ENCODE peak calls at places on chromosomes 2 and 18, in five cellular contexts. W is astrocyte of the spinal cord, H is endothelial cell of umbilical vein, C is hepatocyte, N is psoas muscle. U is an unnamed sample.
A peak's percentile ranks its signal among the peaks of the same experiment; 100 is the strongest.

GRCh38 chr2:44358498-44358897 is 2.8 kb downstream of the PREPL start:
- DNase-seq in N (peak; percentile 63), C (no peak), W (peak; percentile 72), H (peak; percentile 82), U (peak; percentile 71)

GRCh38 chr2:109458512-109458911 is 155.3 kb downstream of the SEPTIN10 start:
- DNase-seq in H (no peak), N (no peak), W (no peak), C (no peak), U (no peak)

GRCh38 chr2:239660390-239661228 is 259.8 kb upstream of the HDAC4 start:
- DNase-seq in W (no peak), N (no peak), H (no peak), C (no peak), U (no peak)

GRCh38 chr2:106094101-106094860 is 99.8 kb downstream of the UXS1 start:
- DNase-seq in H (no peak), N (no peak), C (no peak), W (no peak), U (no peak)

GRCh38 chr2:135052997-135053474 is 944 bp downstream of the RAB3GAP1 start:
- DNase-seq in C (no peak), W (no peak), H (peak; percentile 9), N (no peak), U (peak; percentile 45)

GRCh38 chr2:151637284-151637781 is 96.9 kb downstream of the NEB start:
- DNase-seq in H (no peak), W (no peak), N (no peak), C (no peak), U (no peak)

GRCh38 chr2:7915302-7916200 is 766.3 kb upstream of the ID2 start:
- DNase-seq in W (peak; percentile 22), H (no peak), C (peak; percentile 13), N (no peak), U (no peak)

GRCh38 chr2:37188570-37188969 is at the start of gene SULT6B1:
- DNase-seq in H (no peak), W (no peak), C (no peak), N (no peak), U (no peak)

GRCh38 chr2:64750001-64750816 is 96.5 kb upstream of the SERTAD2 start:
- DNase-seq in W (peak; percentile 64), N (peak; percentile 44), C (peak; percentile 74), H (peak; percentile 68), U (peak; percentile 68)

GRCh38 chr2:148614332-148615049 is 30.1 kb upstream of the EPC2 start:
- DNase-seq in N (no peak), H (peak; percentile 68), W (peak; percentile 41), C (peak; percentile 65), U (peak; percentile 50)

GRCh38 chr2:8021942-8022341 is 659.9 kb upstream of the ID2 start:
- DNase-seq in N (no peak), H (no peak), C (no peak), W (no peak), U (no peak)

GRCh38 chr2:191677091-191677645 is 768 bp upstream of the NABP1 start:
- DNase-seq in W (peak; percentile 90), C (peak; percentile 77), H (peak; percentile 74), N (no peak), U (peak; percentile 65)

GRCh38 chr2:196242131-196242620 is 70.8 kb upstream of the STK17B start:
- DNase-seq in C (no peak), N (no peak), W (peak; percentile 46), H (no peak), U (peak; percentile 53)

GRCh38 chr2:112960230-112960825 is 17.5 kb upstream of the IL36G start:
- DNase-seq in N (no peak), W (no peak), C (no peak), H (no peak), U (no peak)

GRCh38 chr2:159044804-159045286 is 76.4 kb downstream of the TANC1 start:
- DNase-seq in W (no peak), N (peak; percentile 22), H (no peak), C (no peak), U (peak; percentile 53)

GRCh38 chr2:84187258-84187657 is 271.8 kb downstream of the SUCLG1 start:
- DNase-seq in C (no peak), W (no peak), H (no peak), N (no peak), U (no peak)

GRCh38 chr2:236499691-236500573 is 69.7 kb upstream of the ACKR3 start:
- DNase-seq in H (no peak), N (no peak), W (peak; percentile 13), C (no peak), U (no peak)

GRCh38 chr2:98757904-98758421 is 27.0 kb upstream of the MGAT4A start:
- DNase-seq in N (peak; percentile 55), W (peak; percentile 93), H (peak; percentile 98), C (no peak), U (peak; percentile 76)

GRCh38 chr2:233481368-233482142 is 85.0 kb downstream of the USP40 start:
- DNase-seq in C (no peak), N (no peak), H (no peak), W (no peak), U (peak; percentile 66)

GRCh38 chr2:105754999-105755398 is 10.3 kb downstream of the NCK2 start:
- DNase-seq in W (no peak), C (no peak), N (no peak), H (no peak), U (no peak)

GRCh38 chr2:20190862-20191713 is 33.8 kb downstream of the SDC1 start:
- DNase-seq in H (peak; percentile 36), W (no peak), C (no peak), N (no peak), U (no peak)

GRCh38 chr2:164896634-164897033 is 55.0 kb upstream of the COBLL1 start:
- DNase-seq in N (no peak), W (peak; percentile 83), H (peak; percentile 82), C (peak; percentile 40), U (no peak)

GRCh38 chr2:68925298-68925885 is 27.3 kb downstream of the GKN2 start:
- DNase-seq in N (no peak), C (peak; percentile 67), H (peak; percentile 58), W (peak; percentile 48), U (no peak)

GRCh38 chr2:181281206-181281832 is 175.9 kb upstream of the ITGA4 start:
- DNase-seq in C (no peak), W (no peak), H (no peak), N (no peak), U (no peak)

GRCh38 chr18:22391571-22392359 is 25.9 kb downstream of the CTAGE1 start:
- DNase-seq in N (peak; percentile 26), C (peak; percentile 65), W (peak; percentile 93), H (peak; percentile 95), U (no peak)

GRCh38 chr2:128432423-128432822 is 113.8 kb upstream of the HS6ST1 start:
- DNase-seq in C (no peak), W (no peak), N (no peak), H (no peak), U (no peak)

GRCh38 chr2:41949541-41950439 is 98.0 kb upstream of the PKDCC start:
- DNase-seq in C (no peak), H (no peak), N (no peak), W (no peak), U (no peak)

GRCh38 chr2:170313636-170314348 is 135.8 kb downstream of the MYO3B start:
- DNase-seq in H (no peak), N (no peak), W (peak; percentile 32), C (no peak), U (no peak)

GRCh38 chr2:120490091-120490798 is 144.3 kb downstream of the INHBB start:
- DNase-seq in H (no peak), W (no peak), N (no peak), C (no peak), U (no peak)

GRCh38 chr2:110742412-110742811 is 10.0 kb downstream of the ACOXL start:
- DNase-seq in C (no peak), N (no peak), W (no peak), H (no peak), U (no peak)

GRCh38 chr2:74197049-74197448 is 1.4 kb upstream of the MTHFD2 start:
- DNase-seq in C (no peak), H (no peak), W (no peak), N (no peak), U (no peak)

DNA sequence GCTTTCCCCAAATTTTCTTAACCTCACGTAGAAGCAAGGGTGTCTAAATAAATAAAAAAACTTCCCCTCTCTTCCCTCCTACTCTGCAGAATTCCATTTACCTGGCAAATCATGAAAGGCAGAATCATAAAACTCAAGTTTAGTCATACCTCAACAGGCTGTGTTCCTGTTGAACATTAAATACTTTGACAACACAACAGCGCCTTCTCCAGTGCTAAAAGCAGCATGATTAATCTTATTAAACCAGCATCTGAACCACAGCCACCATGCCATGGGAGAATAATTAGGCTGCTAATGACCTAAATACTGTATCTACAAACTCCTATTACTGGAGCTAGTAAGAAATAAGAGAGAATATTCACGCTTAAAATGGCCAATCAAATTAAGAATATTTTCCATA is 68.1 kb downstream of the CDH2 start:
- DNase-seq in N (no peak), H (no peak), C (peak; percentile 49), W (peak; percentile 28), U (no peak)
- TF ChIP-seq CTCF in N (no peak), H (no peak), C (peak; percentile 36), W (no peak), U (no peak)

DNA sequence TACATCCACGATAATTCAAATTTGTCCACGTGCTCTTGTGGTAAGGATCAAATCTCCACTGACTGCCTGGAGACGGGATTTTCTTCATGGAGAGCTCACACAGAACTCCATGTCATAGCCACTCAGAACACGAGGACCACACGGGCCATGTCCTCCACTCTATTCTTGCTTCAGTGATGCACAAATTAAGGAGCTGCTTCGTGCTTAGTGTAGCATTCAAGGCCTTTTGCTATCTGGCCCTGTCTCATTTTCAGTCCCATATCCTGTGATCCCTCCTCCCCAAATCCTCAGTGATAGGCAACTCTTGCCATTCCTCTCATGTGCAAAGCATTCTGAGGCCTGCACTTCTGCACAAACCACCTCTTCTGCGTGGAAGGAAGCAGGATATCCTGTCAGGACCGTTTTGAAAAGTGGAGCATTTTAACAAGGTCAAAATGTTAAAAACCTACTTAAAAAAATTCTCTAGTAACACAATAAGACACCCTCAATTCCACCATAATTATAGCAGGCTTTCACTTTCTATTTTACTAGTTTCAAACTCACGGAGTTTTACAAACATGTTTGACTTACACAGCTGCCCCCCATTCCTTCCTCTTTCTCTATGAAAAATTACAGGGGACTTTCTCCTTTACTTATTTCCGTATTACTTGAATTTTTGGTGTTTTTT is 35.2 kb downstream of the ST3GAL5 start:
- DNase-seq in N (no peak), H (peak; percentile 58), C (no peak), W (no peak), U (no peak)
- TF ChIP-seq CTCF in N (no peak), H (no peak), C (no peak), W (no peak), U (no peak)

GRCh38 chr18:68172842-68173549 is 541.9 kb downstream of the TMX3 start:
- DNase-seq in N (no peak), W (no peak), H (no peak), C (peak; percentile 16), U (no peak)
- TF ChIP-seq CTCF in N (no peak), W (no peak), H (no peak), C (no peak), U (no peak)

GRCh38 chr18:79787527-79788095 is 10.1 kb upstream of the KCNG2 start:
- DNase-seq in C (no peak), N (no peak), W (no peak), H (no peak), U (no peak)

GRCh38 chr18:79789091-79789891 is 8.4 kb upstream of the KCNG2 start:
- DNase-seq in N (no peak), C (no peak), H (no peak), W (no peak), U (no peak)

GRCh38 chr18:79786781-79787526 is 10.8 kb upstream of the KCNG2 start:
- DNase-seq in N (no peak), W (no peak), C (no peak), H (no peak), U (peak; percentile 35)

GRCh38 chr18:79789901-79790885 is 7.5 kb upstream of the KCNG2 start:
- DNase-seq in H (no peak), N (no peak), C (no peak), W (no peak), U (no peak)

GRCh38 chr18:79788096-79789085 is 9.3 kb upstream of the KCNG2 start:
- DNase-seq in C (no peak), H (no peak), N (no peak), W (no peak), U (peak; percentile 43)
- TF ChIP-seq CTCF in C (no peak), H (no peak), N (no peak), W (no peak), U (no peak)

U was measured in lower lobe of right lung.